ENCODE peak calls at places on chromosomes 7 and 10, in six cellular contexts. B is cardiac muscle cell, N is HCT116, M is upper lobe of left lung, O is WERI-Rb-1, Z is prostate gland. U is an unnamed sample.

GRCh38 chr10:130128922-130129321 is 7.3 kb upstream of the GLRX3 start:
- DNase-seq in B (no peak), O (no peak), M (no peak), Z (no peak), N (no peak), U (no peak)

GRCh38 chr7:94412762-94413322 is 18.1 kb downstream of the COL1A2 start:
- DNase-seq in B (peak), O (no peak), Z (no peak), M (no peak), N (no peak), U (no peak)

GRCh38 chr7:121062684-121063279 is 74.3 kb downstream of the CPED1 start:
- DNase-seq in B (no peak), M (no peak), O (no peak), Z (no peak), N (no peak), U (no peak)

GRCh38 chr7:127514499-127514898 is 70.9 kb downstream of the GCC1 start:
- DNase-seq in Z (peak), M (no peak), N (peak), B (peak), O (peak), U (no peak)

GRCh38 chr7:29381206-29382094 is 182.2 kb upstream of the PRR15 start:
- DNase-seq in B (no peak), M (no peak), O (no peak), Z (peak), N (no peak), U (no peak)

GRCh38 chr10:77794256-77795142 is 132.1 kb downstream of the DLG5 start:
- DNase-seq in Z (no peak), O (no peak), M (no peak), N (no peak), B (no peak), U (no peak)

GRCh38 chr10:113047605-113047962 is 97.5 kb downstream of the TCF7L2 start:
- DNase-seq in B (peak), O (no peak), M (peak), Z (no peak), N (no peak), U (no peak)

GRCh38 chr10:60042959-60043358 is 136.6 kb upstream of the CCDC6 start:
- DNase-seq in N (no peak), Z (no peak), O (no peak), M (no peak), B (no peak), U (no peak)

GRCh38 chr10:100725869-100726426 is 19.4 kb upstream of the PAX2 start:
- DNase-seq in B (no peak), M (no peak), N (no peak), O (no peak), Z (no peak), U (no peak)

GRCh38 chr7:30201161-30201666 is 66.4 kb downstream of the MTURN start:
- DNase-seq in M (no peak), Z (no peak), N (no peak), O (no peak), B (no peak), U (no peak)

GRCh38 chr7:124843336-124843735 is 77.7 kb upstream of the GPR37 start:
- DNase-seq in O (no peak), N (no peak), M (no peak), B (no peak), Z (no peak), U (no peak)

GRCh38 chr10:32627183-32627582 is 181.2 kb downstream of the CCDC7 start:
- DNase-seq in Z (no peak), B (no peak), O (no peak), N (no peak), M (no peak), U (no peak)

GRCh38 chr7:137718360-137718759 is 128.4 kb downstream of the DGKI start:
- DNase-seq in B (no peak), N (no peak), M (no peak), O (no peak), Z (no peak), U (no peak)

GRCh38 chr7:106070201-106070551 is 41.9 kb downstream of the SYPL1 start:
- DNase-seq in M (peak), O (no peak), Z (peak), N (no peak), B (no peak), U (no peak)

GRCh38 chr7:84196007-84196551 is 1.5 kb upstream of the SEMA3A start:
- DNase-seq in N (no peak), B (peak), M (no peak), Z (no peak), O (no peak), U (no peak)

GRCh38 chr10:34711500-34711899 is 103.6 kb downstream of the PARD3 start:
- DNase-seq in O (no peak), B (peak), Z (no peak), M (no peak), N (no peak), U (no peak)

GRCh38 chr10:6385683-6386082 is 183.0 kb downstream of the PFKFB3 start:
- DNase-seq in Z (no peak), O (no peak), M (no peak), N (no peak), B (peak), U (no peak)

GRCh38 chr10:119211176-119211575 is 3.8 kb downstream of the GRK5 start:
- DNase-seq in O (no peak), N (no peak), M (no peak), Z (no peak), B (peak), U (no peak)

GRCh38 chr7:8441602-8442294 is 8.3 kb downstream of the NXPH1 start:
- DNase-seq in Z (no peak), O (no peak), M (no peak), B (no peak), N (no peak), U (no peak)

GRCh38 chr7:14855033-14855794 is 47.3 kb downstream of the DGKB start:
- DNase-seq in O (no peak), N (no peak), B (no peak), Z (no peak), M (no peak), U (no peak)

GRCh38 chr10:21600804-21601512 is 66.9 kb downstream of the MLLT10 start:
- DNase-seq in N (no peak), M (no peak), O (no peak), B (no peak), Z (no peak), U (no peak)

GRCh38 chr7:157502701-157503111 is 165.9 kb downstream of the DNAJB6 start:
- DNase-seq in Z (no peak), B (peak), N (no peak), M (peak), O (no peak), U (no peak)

GRCh38 chr10:132170561-132171361 is 16.0 kb upstream of the DPYSL4 start:
- DNase-seq in N (no peak), B (no peak), M (no peak), Z (no peak), O (no peak), U (no peak)

GRCh38 chr7:123410273-123410928 is 124.0 kb downstream of the IQUB start:
- DNase-seq in Z (peak), N (no peak), B (peak), M (no peak), O (no peak), U (no peak)

GRCh38 chr10:130481076-130481930 is 345.1 kb downstream of the GLRX3 start:
- DNase-seq in Z (no peak), O (no peak), N (no peak), B (no peak), M (no peak), U (no peak)

GRCh38 chr10:43235070-43235900 is 31.6 kb downstream of the RASGEF1A start:
- DNase-seq in B (no peak), Z (no peak), O (peak), M (peak), N (no peak), U (peak)

GRCh38 chr10:22625511-22626288 is 88.7 kb downstream of the PIP4K2A start:
- DNase-seq in B (no peak), O (no peak), M (no peak), Z (no peak), N (no peak), U (no peak)

GRCh38 chr10:68832596-68832995 is 5.3 kb downstream of the STOX1 start:
- DNase-seq in M (no peak), B (no peak), N (no peak), Z (no peak), O (no peak), U (no peak)

GRCh38 chr7:150755473-150756099 is 18.4 kb downstream of the GIMAP5 start:
- DNase-seq in O (no peak), N (no peak), B (peak), M (peak), Z (no peak), U (no peak)

GRCh38 chr10:49309691-49310371 is 10.9 kb downstream of the C10orf71 start:
- DNase-seq in N (no peak), Z (no peak), M (no peak), O (no peak), B (no peak), U (no peak)

GRCh38 chr7:95772771-95773581 is 622 bp downstream of the DYNC1I1 start:
- DNase-seq in B (peak), O (peak), M (no peak), Z (peak), N (no peak), U (peak)

GRCh38 chr10:121956111-121957061 is 18.6 kb downstream of the NSMCE4A start:
- DNase-seq in Z (no peak), N (no peak), M (no peak), O (no peak), B (peak), U (no peak)

GRCh38 chr10:6530211-6530840 is 49.8 kb downstream of the PRKCQ start:
- DNase-seq in Z (no peak), M (peak), O (no peak), B (no peak), N (no peak), U (no peak)

GRCh38 chr7:115869225-115869624 is 161.3 kb downstream of the TFEC start:
- DNase-seq in O (no peak), B (peak), M (no peak), N (no peak), Z (no peak), U (no peak)

GRCh38 chr7:151886783-151887182 is 9.9 kb upstream of the PRKAG2 start:
- DNase-seq in Z (no peak), N (no peak), B (no peak), O (no peak), M (no peak), U (peak)

GRCh38 chr7:21945374-21946227 is at the start of gene CDCA7L:
- DNase-seq in O (peak), M (peak), B (peak), N (peak), Z (peak), U (peak)

GRCh38 chr7:21947056-21947455 is 1.4 kb upstream of the CDCA7L start:
- DNase-seq in Z (peak), B (no peak), N (no peak), M (no peak), O (no peak), U (no peak)

GRCh38 chr7:21948364-21948763 is 2.7 kb upstream of the CDCA7L start:
- DNase-seq in M (no peak), N (no peak), O (no peak), Z (no peak), B (no peak), U (no peak)

GRCh38 chr7:21944616-21945373 is 904 bp downstream of the CDCA7L start:
- DNase-seq in N (peak), M (peak), Z (peak), B (peak), O (peak), U (no peak)

GRCh38 chr7:21946228-21946709 is 570 bp upstream of the CDCA7L start:
- DNase-seq in N (no peak), B (no peak), Z (no peak), O (no peak), M (peak), U (peak)
- H3K27ac ChIP-seq in N (peak), B (no peak), Z (peak), O (peak), M (peak), U (peak)

DNA sequence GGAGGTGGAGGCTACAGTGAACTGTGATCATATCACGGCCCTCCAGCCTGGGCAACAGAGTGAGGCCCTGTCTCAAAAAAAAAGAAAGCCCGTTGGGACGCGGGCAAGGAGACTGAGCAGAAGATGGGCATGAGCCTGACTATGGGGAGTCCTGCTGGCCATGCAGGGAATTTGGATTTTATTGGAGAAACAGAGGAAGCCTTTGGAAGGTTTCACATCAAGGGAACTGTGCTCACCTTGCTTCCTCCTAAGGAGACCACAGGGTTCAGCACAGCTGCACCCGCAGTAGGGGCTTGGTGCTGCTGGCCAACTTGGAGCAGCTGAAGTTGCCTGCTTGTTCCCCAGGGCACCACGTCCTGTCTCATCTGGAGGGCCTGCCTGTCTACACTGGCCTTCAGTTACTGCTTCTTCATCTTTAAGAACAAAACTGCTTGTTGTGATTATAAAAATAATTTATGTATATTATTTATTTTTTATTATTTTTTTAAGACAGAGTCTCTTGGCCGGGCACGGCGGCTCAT is 1.5 kb downstream of the IQCE start:
- DNase-seq in B (no peak), Z (no peak), M (no peak), O (no peak), N (no peak), U (no peak)
- TF ChIP-seq CTCF in B (no peak), Z (peak), M (no peak), O (peak), N (peak), U (no peak)

GRCh38 chr10:110407301-110408170 is 90.2 kb upstream of the DUSP5 start:
- DNase-seq in B (no peak), Z (no peak), M (no peak), N (no peak), O (no peak), U (no peak)

GRCh38 chr10:110409488-110409887 is 88.2 kb upstream of the DUSP5 start:
- DNase-seq in N (no peak), M (no peak), Z (no peak), B (no peak), O (no peak), U (no peak)

GRCh38 chr10:110409926-110410325 is 87.8 kb upstream of the DUSP5 start:
- DNase-seq in O (no peak), Z (no peak), B (no peak), N (no peak), M (no peak), U (no peak)

GRCh38 chr10:110408203-110408871 is 89.4 kb upstream of the DUSP5 start:
- DNase-seq in M (no peak), O (no peak), B (no peak), Z (no peak), N (no peak), U (no peak)

GRCh38 chr10:110408943-110409342 is 88.8 kb upstream of the DUSP5 start:
- DNase-seq in M (no peak), N (no peak), Z (no peak), B (no peak), O (no peak), U (no peak)
- H3K27ac ChIP-seq in M (no peak), N (peak), Z (no peak), B (no peak), O (no peak), U (no peak)

GRCh38 chr7:107196834-107197610 is 28.2 kb downstream of the HBP1 start:
- DNase-seq in N (no peak), O (no peak), B (no peak), M (peak), Z (no peak), U (no peak)

GRCh38 chr7:107190090-107190489 is 21.3 kb downstream of the HBP1 start:
- DNase-seq in Z (no peak), M (no peak), N (no peak), O (no peak), B (no peak), U (no peak)

GRCh38 chr7:107194051-107194450 is 25.2 kb downstream of the HBP1 start:
- DNase-seq in O (no peak), N (no peak), B (no peak), M (no peak), Z (no peak), U (no peak)
- TF ChIP-seq CTCF in O (no peak), N (no peak), B (peak), M (no peak), Z (peak), U (no peak)

GRCh38 chr7:73432676-73433075 is 902 bp upstream of the FZD9 start:
- DNase-seq in O (no peak), B (no peak), N (no peak), Z (no peak), M (no peak), U (no peak)

GRCh38 chr7:73434701-73435069 is 1.1 kb downstream of the FZD9 start:
- DNase-seq in B (no peak), O (no peak), Z (no peak), N (no peak), M (no peak), U (no peak)

GRCh38 chr7:73435471-73436009 is 2.0 kb downstream of the FZD9 start:
- DNase-seq in O (no peak), Z (no peak), B (no peak), M (no peak), N (no peak), U (no peak)

GRCh38 chr7:73436031-73436929 is 2.7 kb downstream of the FZD9 start:
- DNase-seq in M (no peak), N (no peak), B (no peak), Z (no peak), O (peak), U (no peak)

DNA sequence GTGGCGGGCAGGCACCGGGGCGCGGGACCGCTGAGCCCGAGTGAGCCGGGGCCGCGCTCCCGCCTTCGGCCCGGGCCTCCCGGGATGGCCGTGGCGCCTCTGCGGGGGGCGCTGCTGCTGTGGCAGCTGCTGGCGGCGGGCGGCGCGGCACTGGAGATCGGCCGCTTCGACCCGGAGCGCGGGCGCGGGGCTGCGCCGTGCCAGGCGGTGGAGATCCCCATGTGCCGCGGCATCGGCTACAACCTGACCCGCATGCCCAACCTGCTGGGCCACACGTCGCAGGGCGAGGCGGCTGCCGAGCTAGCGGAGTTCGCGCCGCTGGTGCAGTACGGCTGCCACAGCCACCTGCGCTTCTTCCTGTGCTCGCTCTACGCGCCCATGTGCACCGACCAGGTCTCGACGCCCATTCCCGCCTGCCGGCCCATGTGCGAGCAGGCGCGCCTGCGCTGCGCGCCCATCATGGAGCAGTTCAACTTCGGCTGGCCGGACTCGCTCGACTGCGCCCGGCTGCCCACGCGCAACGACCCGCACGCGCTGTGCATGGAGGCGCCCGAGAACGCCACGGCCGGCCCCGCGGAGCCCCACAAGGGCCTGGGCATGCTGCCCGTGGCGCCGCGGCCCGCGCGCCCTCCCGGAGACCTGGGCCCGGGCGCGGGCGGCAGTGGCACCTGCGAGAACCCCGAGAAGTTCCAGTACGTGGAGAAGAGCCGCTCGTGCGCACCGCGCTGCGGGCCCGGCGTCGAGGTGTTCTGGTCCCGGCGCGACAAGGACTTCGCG is 534 bp downstream of the FZD9 start:
- DNase-seq in O (no peak), B (peak), M (no peak), Z (no peak), N (no peak), U (no peak)
- H3K27ac ChIP-seq in O (no peak), B (no peak), M (no peak), Z (no peak), N (peak), U (no peak)

DNA sequence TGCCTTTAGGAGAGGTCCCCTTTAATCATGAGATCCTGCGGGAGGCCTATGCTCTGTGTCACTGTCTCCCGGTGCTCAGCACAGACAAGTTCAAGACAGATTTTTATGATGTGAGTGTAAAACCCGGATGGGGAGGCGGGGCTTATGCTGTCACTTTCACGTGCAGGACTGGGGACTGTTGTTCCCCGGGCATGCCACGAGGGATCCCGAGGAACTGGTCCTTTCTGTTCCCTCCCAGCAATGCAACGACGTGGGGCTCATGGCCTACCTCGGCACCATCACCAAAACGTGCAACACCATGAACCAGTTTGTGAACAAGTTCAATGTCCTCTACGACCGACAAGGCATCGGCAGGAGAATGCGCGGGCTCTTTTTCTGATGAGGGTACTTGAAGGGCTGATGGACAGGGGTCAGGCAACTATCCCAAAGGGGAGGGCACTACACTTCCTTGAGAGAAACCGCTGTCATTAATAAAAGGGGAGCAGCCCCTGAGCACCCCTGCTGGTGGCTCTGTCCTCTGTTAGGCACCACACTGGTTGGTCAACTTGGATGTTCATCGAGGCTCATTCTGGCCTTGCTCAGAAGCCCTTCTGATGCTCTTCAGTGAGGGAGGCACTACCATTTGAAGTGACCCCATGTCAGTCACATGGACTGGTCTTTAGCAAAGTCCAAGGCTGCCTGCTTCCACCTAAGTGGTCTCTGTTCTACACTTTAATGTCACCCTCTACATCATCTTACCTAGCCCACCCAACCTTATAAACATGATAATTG is 2.8 kb downstream of the COPS6 start:
- DNase-seq in O (peak), B (no peak), M (no peak), N (no peak), Z (no peak), U (no peak)
- TF ChIP-seq CTCF in O (peak), B (no peak), M (no peak), N (peak), Z (no peak), U (no peak)